ENCODE peak calls at places on chromosomes 5 and 9, in six cellular contexts. W is CD8-positive, alpha-beta T cell; J is IMR-90; U is Calu3; N is B cell; Y is activated B cell treated with CpG ODN at 0.5 μM for 24 hours. X is an unnamed sample.

GRCh38 chr5:155471027-155471426 is 457.5 kb downstream of the KIF4B start:
- DNase-seq in Y (no peak), J (no peak), U (no peak), N (no peak), W (no peak), X (no peak)

GRCh38 chr9:71446499-71447411 is 321.6 kb downstream of the CEMIP2 start:
- DNase-seq in J (peak; percentile 46), W (no peak), Y (no peak), N (peak; percentile 5), U (peak; percentile 65), X (peak; percentile 78)

GRCh38 chr5:74500037-74500917 is 140.3 kb downstream of the ENC1 start:
- DNase-seq in U (peak; percentile 21), J (no peak), Y (no peak), W (no peak), N (no peak), X (no peak)

GRCh38 chr5:135587849-135588248 is 9.1 kb upstream of the CXCL14 start:
- DNase-seq in Y (no peak), U (no peak), W (no peak), N (no peak), J (no peak), X (no peak)

GRCh38 chr9:109779711-109780452 is at the start of gene PALM2AKAP2:
- DNase-seq in N (no peak), U (peak; percentile 47), Y (no peak), J (peak; percentile 68), W (no peak), X (peak; percentile 52)

GRCh38 chr5:56060276-56061110 is 65.7 kb upstream of the IL6ST start:
- DNase-seq in Y (no peak), W (no peak), N (no peak), J (no peak), U (no peak), X (no peak)

GRCh38 chr9:93093449-93094293 is 2.3 kb upstream of the CARD19 start:
- DNase-seq in U (no peak), J (no peak), W (no peak), N (peak; percentile 40), Y (no peak), X (no peak)

GRCh38 chr5:158995694-158996173 is 104.0 kb downstream of the EBF1 start:
- DNase-seq in W (no peak), J (no peak), U (no peak), Y (no peak), N (peak; percentile 57), X (no peak)

GRCh38 chr5:42943931-42944631 is 96.0 kb downstream of the ANXA2R start:
- DNase-seq in Y (no peak), N (no peak), U (no peak), J (peak; percentile 11), W (no peak), X (no peak)

GRCh38 chr5:84287964-84288363 is 96.7 kb downstream of the EDIL3 start:
- DNase-seq in W (no peak), J (peak; percentile 92), N (no peak), U (peak; percentile 4), Y (no peak), X (no peak)

GRCh38 chr5:547086-547924 is 23.1 kb upstream of the SLC9A3 start:
- DNase-seq in N (no peak), U (no peak), W (no peak), Y (no peak), J (no peak), X (no peak)

GRCh38 chr5:19615661-19616060 is 372.3 kb downstream of the CDH18 start:
- DNase-seq in J (no peak), W (no peak), N (no peak), U (no peak), Y (no peak), X (no peak)

GRCh38 chr9:18502546-18502945 is 28.6 kb downstream of the ADAMTSL1 start:
- DNase-seq in N (no peak), J (no peak), Y (no peak), U (no peak), W (no peak), X (no peak)

DNA sequence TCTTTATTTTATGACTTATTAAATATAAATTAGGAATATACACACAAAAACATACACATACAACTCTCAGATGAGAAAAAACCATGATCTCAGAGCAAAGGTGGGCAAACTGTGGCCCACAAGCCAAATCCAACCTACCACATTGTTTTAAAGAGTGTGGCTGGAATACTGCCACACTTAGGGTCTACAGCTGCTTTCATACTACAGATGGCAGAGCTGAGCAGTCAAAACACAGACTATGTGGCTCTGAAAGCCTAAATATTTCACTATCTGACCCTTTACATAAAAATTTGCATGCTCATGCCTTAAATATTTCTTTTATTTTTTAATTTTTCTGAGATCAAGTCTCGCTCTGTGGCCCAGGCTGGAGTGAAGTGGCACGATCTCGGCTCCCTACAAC is 28.3 kb downstream of the LEAP2 start:
- DNase-seq in W (no peak), U (no peak), N (no peak), Y (no peak), J (no peak), X (no peak)
- TF ChIP-seq CTCF in W (no peak), U (no peak), N (no peak), Y (no peak), J (no peak), X (peak; percentile 18)

GRCh38 chr5:120463991-120464626 is at the start of gene PRR16:
- DNase-seq in N (peak; percentile 76), J (peak; percentile 73), Y (peak; percentile 47), W (no peak), U (peak; percentile 80), X (peak; percentile 51)
- TF ChIP-seq CTCF in N (no peak), J (peak; percentile 42), Y (no peak), W (no peak), U (peak; percentile 13), X (peak; percentile 45)

GRCh38 chr5:167892352-167893115 is 398.9 kb upstream of the WWC1 start:
- DNase-seq in J (no peak), Y (no peak), W (no peak), U (no peak), N (no peak), X (no peak)

GRCh38 chr5:167893271-167893670 is 398.2 kb upstream of the WWC1 start:
- DNase-seq in Y (no peak), J (no peak), N (no peak), U (no peak), W (no peak), X (no peak)

GRCh38 chr5:167889276-167889675 is 402.2 kb upstream of the WWC1 start:
- DNase-seq in J (no peak), W (no peak), N (no peak), Y (no peak), U (no peak), X (no peak)

DNA sequence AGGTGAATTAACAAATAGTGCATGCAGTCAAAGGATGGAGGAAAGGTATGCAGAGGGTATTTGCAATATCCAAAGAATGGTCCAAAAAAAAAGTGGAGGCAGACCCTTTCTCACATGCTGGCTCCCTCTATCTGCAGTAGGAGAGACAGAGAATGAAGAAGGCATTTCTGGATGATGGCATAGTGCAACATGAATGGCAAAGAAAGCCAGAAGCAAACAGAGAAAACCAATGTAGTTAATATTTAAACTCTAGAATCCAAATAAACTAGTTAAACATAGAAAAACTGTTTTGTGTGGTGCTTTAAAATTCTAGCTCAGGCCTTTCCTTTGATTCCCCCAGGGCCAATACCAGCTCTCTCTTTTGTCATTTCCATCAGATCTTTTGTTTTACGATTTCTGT is 403.1 kb upstream of the WWC1 start:
- DNase-seq in W (no peak), U (no peak), N (no peak), Y (no peak), J (no peak), X (no peak)
- TF ChIP-seq CTCF in W (no peak), U (no peak), N (no peak), Y (no peak), J (no peak), X (no peak)

GRCh38 chr5:27906911-27907590 is 868.7 kb upstream of the CDH9 start:
- DNase-seq in Y (no peak), J (no peak), U (no peak), W (no peak), N (no peak), X (no peak)
- TF ChIP-seq CTCF in Y (no peak), J (no peak), U (no peak), W (no peak), N (no peak), X (no peak)

DNA sequence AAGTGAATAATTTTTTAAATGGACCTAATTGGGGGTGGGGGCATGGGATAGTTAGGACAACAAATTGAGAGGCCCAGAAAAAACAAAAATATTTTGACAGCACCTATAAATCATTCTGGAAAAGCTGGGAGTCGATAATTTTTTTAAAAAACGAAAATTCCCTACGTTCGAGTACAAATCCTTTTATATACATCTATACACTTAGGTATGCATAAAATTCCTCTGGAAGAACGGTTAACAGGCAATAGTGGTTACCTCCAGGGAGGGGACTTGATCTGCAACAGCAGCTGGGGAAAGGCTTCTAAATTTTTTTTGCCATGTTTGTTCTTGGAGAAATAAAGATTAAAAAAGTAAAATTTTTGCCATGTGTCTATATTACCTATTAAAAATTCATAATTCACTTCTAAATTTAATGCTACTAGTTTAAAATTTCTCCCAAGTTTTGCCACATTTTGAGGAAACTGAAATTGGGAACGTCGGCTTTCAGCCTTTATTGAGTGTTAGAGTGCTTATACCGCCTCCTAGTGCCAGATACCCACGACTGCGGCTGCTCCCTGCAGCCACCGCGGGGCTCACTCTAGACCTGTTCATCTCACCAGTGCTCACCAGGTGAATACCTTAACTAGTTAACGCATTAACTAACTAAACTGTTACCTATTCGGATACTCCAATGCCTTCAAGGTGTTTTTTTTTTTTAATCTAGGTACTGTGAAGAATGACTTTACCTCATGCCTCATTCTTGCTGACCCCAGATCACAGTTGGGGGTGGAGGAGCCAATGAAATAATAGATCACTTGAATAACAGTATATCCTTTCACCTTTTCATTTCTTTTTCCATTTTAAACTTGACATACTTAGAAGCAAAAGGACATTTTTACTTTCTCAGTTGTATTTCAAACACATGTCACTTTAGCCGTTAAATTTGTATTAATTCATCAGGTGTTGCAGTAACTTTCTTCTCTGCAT is 1.8 kb upstream of the BHMT start:
- DNase-seq in N (peak; percentile 36), J (no peak), U (peak; percentile 52), Y (no peak), W (no peak), X (no peak)
- TF ChIP-seq CTCF in N (peak; percentile 70), J (peak; percentile 19), U (peak; percentile 63), Y (no peak), W (peak; percentile 69), X (peak; percentile 58)

GRCh38 chr9:98862936-98863335 is 55.5 kb downstream of the GALNT12 start:
- DNase-seq in W (no peak), Y (no peak), N (no peak), U (no peak), J (no peak), X (no peak)

GRCh38 chr9:98859941-98860340 is 52.5 kb downstream of the GALNT12 start:
- DNase-seq in W (no peak), J (no peak), Y (no peak), N (no peak), U (no peak), X (no peak)

GRCh38 chr9:98861881-98862501 is 54.5 kb downstream of the GALNT12 start:
- DNase-seq in N (no peak), J (peak; percentile 83), W (no peak), U (no peak), Y (no peak), X (no peak)

GRCh38 chr9:98864257-98865180 is 57.0 kb downstream of the GALNT12 start:
- DNase-seq in Y (no peak), U (no peak), W (no peak), J (peak; percentile 66), N (no peak), X (no peak)

GRCh38 chr9:98860871-98861293 is 53.4 kb downstream of the GALNT12 start:
- DNase-seq in U (no peak), W (no peak), Y (no peak), N (no peak), J (peak; percentile 95), X (no peak)
- TF ChIP-seq CTCF in U (no peak), W (no peak), Y (no peak), N (no peak), J (peak; percentile 92), X (no peak)

GRCh38 chr5:72320022-72320898 is at the start of the genes MRPS27 and PTCD2:
- DNase-seq in W (peak; percentile 88), U (peak; percentile 96), Y (peak; percentile 79), N (peak; percentile 94), J (peak; percentile 99), X (peak; percentile 90)
- TF ChIP-seq CTCF in W (no peak), U (no peak), Y (no peak), N (no peak), J (peak; percentile 3), X (peak; percentile 47)